ENCODE peak calls at places on chromosomes 5 and 9, in nine cellular contexts. T is Peyer's patch, C is H54, Z is A549, I is body of pancreas, Y is stomach, E is uterus, F is HCT116, B is testis. J is an unnamed sample.
A peak's percentile ranks its signal among the peaks of the same experiment; 100 is the strongest.

GRCh38 chr5:531101-531748 is 7.0 kb upstream of the SLC9A3 start:
- DNase-seq in F (no peak), Y (no peak), B (no peak), C (no peak), I (no peak), Z (no peak), T (peak; percentile 42), E (no peak), J (no peak)

GRCh38 chr9:35827486-35827885 is 1.0 kb downstream of the FAM221B start:
- DNase-seq in F (no peak), B (no peak), E (no peak), Z (no peak), T (no peak), C (no peak), Y (no peak), I (no peak), J (no peak)

GRCh38 chr9:106581973-106582372 is 281.0 kb upstream of the ZNF462 start:
- DNase-seq in Y (no peak), Z (no peak), F (no peak), B (no peak), T (no peak), E (no peak), C (no peak), I (no peak), J (no peak)

GRCh38 chr5:66966439-66966838 is 230.2 kb downstream of the CD180 start:
- DNase-seq in E (no peak), C (no peak), Z (no peak), F (no peak), T (no peak), I (no peak), Y (no peak), B (no peak), J (no peak)

GRCh38 chr5:112388739-112389138 is 30.3 kb downstream of the EPB41L4A start:
- DNase-seq in E (no peak), C (no peak), I (no peak), F (no peak), B (no peak), Z (no peak), T (no peak), Y (no peak), J (no peak)

GRCh38 chr5:80174790-80175189 is 81.1 kb downstream of the SERINC5 start:
- DNase-seq in F (no peak), Y (no peak), C (no peak), Z (no peak), E (no peak), T (no peak), I (no peak), B (peak; percentile 54), J (no peak)

GRCh38 chr5:10352404-10353240 is 873 bp upstream of the MARCHF6 start:
- DNase-seq in I (no peak), E (no peak), T (no peak), C (no peak), Z (no peak), Y (no peak), F (no peak), B (no peak), J (no peak)

GRCh38 chr5:146667633-146668032 is 151.6 kb upstream of the GPR151 start:
- DNase-seq in F (no peak), I (no peak), B (no peak), Y (no peak), T (no peak), Z (no peak), E (no peak), C (peak; percentile 36), J (no peak)

GRCh38 chr5:169804861-169805260 is 167.8 kb downstream of the DOCK2 start:
- DNase-seq in I (no peak), C (no peak), Z (no peak), F (no peak), T (no peak), Y (no peak), E (no peak), B (no peak), J (no peak)

GRCh38 chr5:169803077-169803981 is 166.3 kb downstream of the DOCK2 start:
- DNase-seq in Z (no peak), E (peak; percentile 30), T (no peak), I (peak; percentile 21), C (no peak), F (no peak), Y (no peak), B (peak; percentile 33), J (no peak)

GRCh38 chr5:169808118-169808581 is 171.1 kb downstream of the DOCK2 start:
- DNase-seq in F (no peak), C (no peak), Z (no peak), T (no peak), I (no peak), Y (no peak), E (no peak), B (no peak), J (no peak)

GRCh38 chr5:169805937-169806700 is 169.0 kb downstream of the DOCK2 start:
- DNase-seq in I (no peak), C (no peak), B (no peak), T (no peak), Z (no peak), Y (no peak), E (no peak), F (no peak), J (peak; percentile 15)

GRCh38 chr5:169805527-169805934 is 168.5 kb downstream of the DOCK2 start:
- DNase-seq in E (no peak), Y (no peak), C (no peak), Z (no peak), I (no peak), T (no peak), B (no peak), F (no peak), J (peak; percentile 43)
- TF ChIP-seq POLR2A in E (no peak), Y (no peak), C (no peak), Z (no peak), I (no peak), T (no peak), B (no peak), F (no peak), J (peak; percentile 76)

GRCh38 chr5:42808888-42809611 is 2.6 kb downstream of the SELENOP start:
- DNase-seq in Z (no peak), F (no peak), T (no peak), E (no peak), C (no peak), Y (no peak), I (no peak), B (no peak), J (no peak)

GRCh38 chr5:42807722-42808447 is 3.8 kb downstream of the SELENOP start:
- DNase-seq in F (no peak), I (peak; percentile 19), B (no peak), E (no peak), C (no peak), Z (no peak), Y (no peak), T (no peak), J (no peak)

GRCh38 chr5:42804717-42805339 is 6.9 kb downstream of the SELENOP start:
- DNase-seq in I (no peak), Z (no peak), T (no peak), B (no peak), E (no peak), C (no peak), Y (no peak), F (no peak), J (no peak)

GRCh38 chr5:42806701-42807262 is 4.9 kb downstream of the SELENOP start:
- DNase-seq in I (no peak), C (no peak), Z (no peak), E (no peak), T (no peak), F (no peak), B (no peak), Y (no peak), J (no peak)

GRCh38 chr5:42806004-42806700 is 5.5 kb downstream of the SELENOP start:
- DNase-seq in E (no peak), C (no peak), B (no peak), T (no peak), Y (no peak), F (no peak), I (no peak), Z (no peak), J (no peak)
- TF ChIP-seq POLR2A in E (no peak), C (no peak), B (no peak), T (no peak), Y (no peak), F (no peak), I (no peak), Z (no peak), J (no peak)

GRCh38 chr9:101417977-101418376 is 17.6 kb downstream of the ALDOB start:
- DNase-seq in E (no peak), I (no peak), Z (no peak), F (no peak), B (no peak), Y (no peak), C (no peak), T (no peak), J (no peak)
- TF ChIP-seq POLR2A in E (no peak), I (no peak), Z (no peak), F (no peak), B (no peak), Y (no peak), C (no peak), T (no peak), J (no peak)

GRCh38 chr5:138504799-138505198 is 38.2 kb downstream of the ETF1 start:
- DNase-seq in E (no peak), F (no peak), C (no peak), I (peak; percentile 72), T (no peak), B (peak; percentile 49), Y (peak; percentile 47), Z (no peak), J (no peak)

GRCh38 chr5:138502521-138502920 is 37.2 kb downstream of the EGR1 start:
- DNase-seq in B (no peak), T (no peak), E (no peak), C (no peak), Z (no peak), Y (no peak), F (no peak), I (no peak), J (no peak)

GRCh38 chr5:138508958-138509357 is 34.1 kb downstream of the ETF1 start:
- DNase-seq in B (no peak), C (no peak), T (no peak), F (no peak), Z (no peak), Y (no peak), E (no peak), I (no peak), J (no peak)

GRCh38 chr5:138503487-138504270 is 38.4 kb downstream of the EGR1 start:
- DNase-seq in I (peak; percentile 54), E (no peak), T (no peak), F (peak; percentile 34), Z (peak; percentile 86), B (peak; percentile 38), Y (peak; percentile 44), C (peak; percentile 59), J (no peak)

DNA sequence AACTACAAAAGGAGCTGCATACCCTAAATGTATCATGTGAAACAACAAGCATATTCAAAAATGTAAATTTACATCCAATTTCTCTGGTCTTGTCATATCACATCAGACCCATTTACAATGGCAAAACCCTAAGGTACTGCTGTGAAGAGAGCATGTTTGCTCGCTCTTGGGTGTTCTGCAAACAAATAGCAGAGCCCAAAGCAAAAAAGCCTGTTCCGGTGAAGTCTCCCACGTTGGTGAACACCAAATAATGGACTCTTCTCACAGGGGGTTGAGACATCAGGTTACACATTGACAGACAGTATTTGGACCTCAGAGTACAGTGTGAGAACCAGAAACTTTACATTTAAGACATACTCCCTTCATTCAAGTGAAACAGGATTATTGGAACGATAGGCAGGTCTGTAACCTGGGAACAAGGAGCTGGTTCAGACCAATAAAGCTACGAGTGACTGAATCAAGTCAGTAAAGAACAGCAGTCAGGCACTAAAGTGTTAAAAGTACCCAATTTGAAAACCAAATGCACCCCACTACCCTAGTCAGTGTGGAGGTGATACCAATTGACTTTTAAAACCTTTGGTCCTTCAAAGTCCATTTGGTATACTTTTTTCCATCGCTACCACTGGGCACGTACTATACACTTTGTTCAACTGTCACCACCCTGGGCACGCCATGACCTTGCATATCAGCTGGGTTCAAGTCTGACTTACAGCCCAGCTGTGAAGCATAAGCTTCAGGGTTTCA is 36.5 kb downstream of the ETF1 start:
- DNase-seq in Y (no peak), F (no peak), B (no peak), I (no peak), Z (no peak), C (no peak), T (no peak), E (no peak), J (no peak)
- TF ChIP-seq POLR2A in Y (no peak), F (no peak), B (no peak), I (no peak), Z (no peak), C (no peak), T (no peak), E (no peak), J (no peak)